ENCODE peak calls at places on chromosome 11, in six cellular contexts. W is H9, E is psoas muscle, U is colonic mucosa, S is astrocyte, T is GM12878. J is an unnamed sample. For H3K4me1, the result is how much of the 10 kb centered on the place peaks cover.

GRCh38 chr11:60887531-60887930 is 18.9 kb downstream of the PRPF19 start:
- DNase-seq in W (peak), E (no peak), U (peak), S (peak), T (no peak), J (no peak)

GRCh38 chr11:131095501-131096185 is 179.4 kb upstream of the SNX19 start:
- DNase-seq in W (no peak), E (no peak), U (no peak), S (no peak), T (no peak), J (no peak)

GRCh38 chr11:111694851-111695250 is 71.3 kb downstream of the PPP2R1B start:
- DNase-seq in W (no peak), E (peak), U (no peak), S (peak), T (no peak), J (no peak)

GRCh38 chr11:93253111-93253510 is 55.3 kb upstream of the SLC36A4 start:
- DNase-seq in W (no peak), E (no peak), U (no peak), S (no peak), T (no peak), J (no peak)

GRCh38 chr11:102360681-102361080 is 13.7 kb downstream of the BIRC2 start:
- DNase-seq in W (no peak), E (no peak), U (no peak), S (no peak), T (no peak), J (peak)

GRCh38 chr11:12009617-12010321 is 1.3 kb upstream of the DKK3 start:
- DNase-seq in W (no peak), E (no peak), U (no peak), S (no peak), T (no peak), J (no peak)

GRCh38 chr11:32447252-32447651 is 11.9 kb upstream of the WT1 start:
- DNase-seq in W (no peak), E (no peak), U (no peak), S (no peak), T (no peak), J (no peak)

GRCh38 chr11:697028-697491 is 1.4 kb downstream of the TMEM80 start:
- DNase-seq in W (no peak), E (no peak), U (no peak), S (peak), T (peak), J (no peak)

GRCh38 chr11:97909544-97910394 is 1111.0 kb upstream of the CNTN5 start:
- DNase-seq in W (no peak), E (no peak), U (no peak), S (peak), T (no peak), J (no peak)

GRCh38 chr11:118310271-118310670 is 5.7 kb downstream of the CD3E start:
- DNase-seq in W (no peak), E (no peak), U (no peak), S (no peak), T (no peak), J (no peak)
- H3K4me1 ChIP-seq in W (under half), E (under half), U (under half), S (under half), T (under half), J (half or more)

GRCh38 chr11:44605068-44605708 is 39.7 kb downstream of the CD82 start:
- DNase-seq in W (no peak), E (no peak), U (no peak), S (no peak), T (no peak), J (no peak)
- H3K4me1 ChIP-seq in W (under half), E (under half), U (under half), S (under half), T (half or more), J (under half)

GRCh38 chr11:1877211-1878133 is 14.2 kb downstream of the PRR33 start:
- DNase-seq in W (no peak), E (peak), U (peak), S (no peak), T (no peak), J (no peak)
- H3K4me1 ChIP-seq in W (under half), E (under half), U (under half), S (under half), T (under half), J (under half)

GRCh38 chr11:10602945-10603344 is 34.5 kb upstream of the LYVE1 start:
- DNase-seq in W (no peak), E (no peak), U (peak), S (no peak), T (no peak), J (no peak)
- H3K4me1 ChIP-seq in W (under half), E (half or more), U (under half), S (under half), T (under half), J (under half)

J was measured in CD4-positive, CD25-positive, alpha-beta regulatory T cell.